ENCODE peak calls at places on chromosomes 6 and 20, in five cellular contexts. One of them, this sample, is unnamed.
A peak's percentile ranks its signal among the peaks of the same experiment; 100 is the strongest.

GRCh38 chr20:54323227-54323734 is 115.4 kb downstream of the PFDN4 start:
- DNase-seq in kidney: no peak
- DNase-seq in MM.1S: no peak
- DNase-seq in A549: no peak
- DNase-seq in WERI-Rb-1: no peak
- DNase-seq in this sample: no peak

GRCh38 chr6:104305206-104305605 is 554.5 kb downstream of the HACE1 start:
- DNase-seq in kidney: no peak
- DNase-seq in MM.1S: no peak
- DNase-seq in A549: no peak
- DNase-seq in WERI-Rb-1: no peak
- DNase-seq in this sample: no peak

GRCh38 chr6:135095716-135096115 is 41.1 kb upstream of the HBS1L start:
- DNase-seq in kidney: no peak
- DNase-seq in MM.1S: no peak
- DNase-seq in A549: no peak
- DNase-seq in WERI-Rb-1: no peak
- DNase-seq in this sample: no peak

GRCh38 chr6:73152998-73153757 is 72.1 kb downstream of the KHDC1L start:
- DNase-seq in kidney: no peak
- DNase-seq in MM.1S: no peak
- DNase-seq in A549: no peak
- DNase-seq in WERI-Rb-1: no peak
- DNase-seq in this sample: no peak

GRCh38 chr6:38142178-38142902 is 322.8 kb downstream of the ZFAND3 start:
- DNase-seq in kidney: no peak
- DNase-seq in MM.1S: no peak
- DNase-seq in A549: no peak
- DNase-seq in WERI-Rb-1: no peak
- DNase-seq in this sample: no peak

GRCh38 chr6:161068296-161068695 is 76.7 kb downstream of the MAP3K4 start:
- DNase-seq in kidney: no peak
- DNase-seq in MM.1S: no peak
- DNase-seq in A549: no peak
- DNase-seq in WERI-Rb-1: peak; percentile 56
- DNase-seq in this sample: peak; percentile 22

GRCh38 chr6:159170333-159170672 is 1.1 kb downstream of the FNDC1 start:
- DNase-seq in kidney: no peak
- DNase-seq in MM.1S: no peak
- DNase-seq in A549: no peak
- DNase-seq in WERI-Rb-1: no peak
- DNase-seq in this sample: no peak

GRCh38 chr20:56788041-56788670 is 159.1 kb downstream of the TFAP2C start:
- DNase-seq in kidney: peak; percentile 3
- DNase-seq in MM.1S: no peak
- DNase-seq in A549: peak; percentile 100
- DNase-seq in WERI-Rb-1: no peak
- DNase-seq in this sample: no peak

GRCh38 chr6:158707826-158708225 is 58.0 kb downstream of the SYTL3 start:
- DNase-seq in kidney: no peak
- DNase-seq in MM.1S: peak; percentile 62
- DNase-seq in A549: no peak
- DNase-seq in WERI-Rb-1: no peak
- DNase-seq in this sample: no peak

GRCh38 chr6:90131614-90132423 is 164.8 kb downstream of the BACH2 start:
- DNase-seq in kidney: no peak
- DNase-seq in MM.1S: no peak
- DNase-seq in A549: no peak
- DNase-seq in WERI-Rb-1: no peak
- DNase-seq in this sample: no peak

GRCh38 chr20:47724910-47725247 is 60.4 kb downstream of the SULF2 start:
- DNase-seq in kidney: peak; percentile 35
- DNase-seq in MM.1S: no peak
- DNase-seq in A549: no peak
- DNase-seq in WERI-Rb-1: no peak
- DNase-seq in this sample: no peak

GRCh38 chr6:56659721-56660373 is 17.2 kb upstream of the DST start:
- DNase-seq in kidney: no peak
- DNase-seq in MM.1S: peak; percentile 71
- DNase-seq in A549: no peak
- DNase-seq in WERI-Rb-1: no peak
- DNase-seq in this sample: peak; percentile 33

GRCh38 chr6:4107873-4108272 is 27.5 kb downstream of the ECI2 start:
- DNase-seq in kidney: no peak
- DNase-seq in MM.1S: no peak
- DNase-seq in A549: no peak
- DNase-seq in WERI-Rb-1: no peak
- DNase-seq in this sample: no peak

GRCh38 chr6:156336096-156336495 is 441.1 kb upstream of the ARID1B start:
- DNase-seq in kidney: peak; percentile 59
- DNase-seq in MM.1S: no peak
- DNase-seq in A549: peak; percentile 6
- DNase-seq in WERI-Rb-1: peak; percentile 12
- DNase-seq in this sample: peak; percentile 52

GRCh38 chr6:141203902-141204575 is 928.7 kb upstream of the GJE1 start:
- DNase-seq in kidney: no peak
- DNase-seq in MM.1S: no peak
- DNase-seq in A549: no peak
- DNase-seq in WERI-Rb-1: no peak
- DNase-seq in this sample: no peak

GRCh38 chr6:16948376-16948775 is 153.5 kb upstream of the STMND1 start:
- DNase-seq in kidney: no peak
- DNase-seq in MM.1S: no peak
- DNase-seq in A549: no peak
- DNase-seq in WERI-Rb-1: no peak
- DNase-seq in this sample: no peak

GRCh38 chr6:139927236-139927635 is 552.8 kb upstream of the CITED2 start:
- DNase-seq in kidney: no peak
- DNase-seq in MM.1S: no peak
- DNase-seq in A549: peak; percentile 4
- DNase-seq in WERI-Rb-1: no peak
- DNase-seq in this sample: no peak

GRCh38 chr6:52609968-52610367 is 33.1 kb upstream of the TRAM2 start:
- DNase-seq in kidney: no peak
- DNase-seq in MM.1S: no peak
- DNase-seq in A549: no peak
- DNase-seq in WERI-Rb-1: no peak
- DNase-seq in this sample: peak; percentile 36

GRCh38 chr6:109349419-109349987 is 32.8 kb downstream of the CD164 start:
- DNase-seq in kidney: no peak
- DNase-seq in MM.1S: no peak
- DNase-seq in A549: peak; percentile 58
- DNase-seq in WERI-Rb-1: no peak
- DNase-seq in this sample: peak; percentile 43

GRCh38 chr6:112780498-112781096 is 433.5 kb downstream of the RFPL4B start:
- DNase-seq in kidney: peak; percentile 46
- DNase-seq in MM.1S: peak; percentile 74
- DNase-seq in A549: peak; percentile 71
- DNase-seq in WERI-Rb-1: peak; percentile 69
- DNase-seq in this sample: peak; percentile 50

GRCh38 chr20:54179946-54180345 is 6.2 kb upstream of the CYP24A1 start:
- DNase-seq in kidney: no peak
- DNase-seq in MM.1S: peak; percentile 90
- DNase-seq in A549: no peak
- DNase-seq in WERI-Rb-1: no peak
- DNase-seq in this sample: no peak

GRCh38 chr6:137819740-137820139 is 47.3 kb upstream of the TNFAIP3 start:
- DNase-seq in kidney: no peak
- DNase-seq in MM.1S: no peak
- DNase-seq in A549: no peak
- DNase-seq in WERI-Rb-1: no peak
- DNase-seq in this sample: no peak

GRCh38 chr6:158910484-158911075 is 89.4 kb downstream of the RSPH3 start:
- DNase-seq in kidney: no peak
- DNase-seq in MM.1S: no peak
- DNase-seq in A549: no peak
- DNase-seq in WERI-Rb-1: no peak
- DNase-seq in this sample: no peak

GRCh38 chr6:79231101-79231500 is 3.4 kb downstream of the HMGN3 start:
- DNase-seq in kidney: no peak
- DNase-seq in MM.1S: no peak
- DNase-seq in A549: no peak
- DNase-seq in WERI-Rb-1: no peak
- DNase-seq in this sample: no peak

GRCh38 chr6:29946787-29947186 is 4.5 kb downstream of the HLA-A start:
- DNase-seq in kidney: no peak
- DNase-seq in MM.1S: no peak
- DNase-seq in A549: no peak
- DNase-seq in WERI-Rb-1: no peak
- DNase-seq in this sample: no peak

GRCh38 chr20:63680427-63680826 is 16.0 kb upstream of the TNFRSF6B start:
- DNase-seq in kidney: peak; percentile 71
- DNase-seq in MM.1S: no peak
- DNase-seq in A549: no peak
- DNase-seq in WERI-Rb-1: no peak
- DNase-seq in this sample: no peak

GRCh38 chr6:105733556-105734162 is 330.8 kb upstream of the PREP start:
- DNase-seq in kidney: no peak
- DNase-seq in MM.1S: peak; percentile 63
- DNase-seq in A549: peak; percentile 18
- DNase-seq in WERI-Rb-1: no peak
- DNase-seq in this sample: peak; percentile 1

GRCh38 chr6:5073992-5074391 is 11.1 kb upstream of the PPP1R3G start:
- DNase-seq in kidney: no peak
- DNase-seq in MM.1S: no peak
- DNase-seq in A549: no peak
- DNase-seq in WERI-Rb-1: no peak
- DNase-seq in this sample: no peak

GRCh38 chr6:99588618-99589289 is 17.9 kb upstream of the PRDM13 start:
- DNase-seq in kidney: peak; percentile 84
- DNase-seq in MM.1S: peak; percentile 88
- DNase-seq in A549: peak; percentile 81
- DNase-seq in WERI-Rb-1: peak; percentile 89
- DNase-seq in this sample: peak; percentile 74

GRCh38 chr6:72783035-72783434 is 161.2 kb downstream of the KCNQ5 start:
- DNase-seq in kidney: no peak
- DNase-seq in MM.1S: no peak
- DNase-seq in A549: no peak
- DNase-seq in WERI-Rb-1: no peak
- DNase-seq in this sample: no peak

GRCh38 chr6:715709-716450 is 22.9 kb upstream of the EXOC2 start:
- DNase-seq in kidney: no peak
- DNase-seq in MM.1S: no peak
- DNase-seq in A549: no peak
- DNase-seq in WERI-Rb-1: no peak
- DNase-seq in this sample: peak; percentile 45

GRCh38 chr20:4180355-4180754 is 165.0 kb upstream of the RNF24 start:
- DNase-seq in kidney: peak; percentile 32
- DNase-seq in MM.1S: no peak
- DNase-seq in A549: no peak
- DNase-seq in WERI-Rb-1: no peak
- DNase-seq in this sample: no peak

GRCh38 chr20:36836591-36837329 is 39.2 kb upstream of the TLDC2 start:
- DNase-seq in kidney: no peak
- DNase-seq in MM.1S: peak; percentile 52
- DNase-seq in A549: peak; percentile 87
- DNase-seq in WERI-Rb-1: peak; percentile 89
- DNase-seq in this sample: peak; percentile 77
- TF ChIP-seq CTCF in kidney: no peak
- TF ChIP-seq CTCF in MM.1S: peak; percentile 48
- TF ChIP-seq CTCF in A549: peak; percentile 50
- TF ChIP-seq CTCF in WERI-Rb-1: peak; percentile 83
- TF ChIP-seq CTCF in this sample: peak; percentile 64

DNA sequence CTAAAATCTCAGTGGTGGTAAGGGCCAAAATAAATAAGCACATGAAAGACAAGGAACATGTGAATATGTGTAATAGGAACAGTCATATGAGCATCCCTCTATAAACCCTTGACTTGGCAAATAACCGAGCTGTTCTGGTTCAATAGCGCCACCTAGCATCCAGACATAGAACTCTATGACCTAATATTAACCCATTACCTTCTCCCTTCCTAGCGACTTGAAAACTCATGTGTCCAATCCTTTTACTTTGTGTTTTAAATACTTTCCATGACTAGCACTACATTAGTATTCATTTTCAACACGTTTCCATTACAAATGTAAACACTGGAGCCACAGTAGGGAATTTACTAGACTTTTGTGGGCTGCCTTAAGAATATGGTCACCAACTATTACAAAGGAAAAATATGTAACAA is 279.7 kb downstream of the UST start:
- DNase-seq in kidney: no peak
- DNase-seq in MM.1S: no peak
- DNase-seq in A549: peak; percentile 72
- DNase-seq in WERI-Rb-1: peak; percentile 61
- DNase-seq in this sample: peak; percentile 32
- TF ChIP-seq CTCF in kidney: peak; percentile 23
- TF ChIP-seq CTCF in MM.1S: peak; percentile 22
- TF ChIP-seq CTCF in A549: peak; percentile 40
- TF ChIP-seq CTCF in WERI-Rb-1: peak; percentile 70
- TF ChIP-seq CTCF in this sample: peak; percentile 71

GRCh38 chr6:147222160-147222838 is 18.1 kb downstream of the STXBP5 start:
- DNase-seq in kidney: no peak
- DNase-seq in MM.1S: no peak
- DNase-seq in A549: peak; percentile 10
- DNase-seq in WERI-Rb-1: no peak
- DNase-seq in this sample: no peak
- TF ChIP-seq CTCF in kidney: peak; percentile 37
- TF ChIP-seq CTCF in MM.1S: peak; percentile 14
- TF ChIP-seq CTCF in A549: no peak
- TF ChIP-seq CTCF in WERI-Rb-1: no peak
- TF ChIP-seq CTCF in this sample: peak; percentile 56

GRCh38 chr6:34855463-34855862 is 32.4 kb downstream of the TAF11 start:
- DNase-seq in kidney: no peak
- DNase-seq in MM.1S: no peak
- DNase-seq in A549: no peak
- DNase-seq in WERI-Rb-1: no peak
- DNase-seq in this sample: no peak
- TF ChIP-seq CTCF in kidney: no peak
- TF ChIP-seq CTCF in MM.1S: peak; percentile 26
- TF ChIP-seq CTCF in A549: no peak
- TF ChIP-seq CTCF in WERI-Rb-1: no peak
- TF ChIP-seq CTCF in this sample: no peak

DNA sequence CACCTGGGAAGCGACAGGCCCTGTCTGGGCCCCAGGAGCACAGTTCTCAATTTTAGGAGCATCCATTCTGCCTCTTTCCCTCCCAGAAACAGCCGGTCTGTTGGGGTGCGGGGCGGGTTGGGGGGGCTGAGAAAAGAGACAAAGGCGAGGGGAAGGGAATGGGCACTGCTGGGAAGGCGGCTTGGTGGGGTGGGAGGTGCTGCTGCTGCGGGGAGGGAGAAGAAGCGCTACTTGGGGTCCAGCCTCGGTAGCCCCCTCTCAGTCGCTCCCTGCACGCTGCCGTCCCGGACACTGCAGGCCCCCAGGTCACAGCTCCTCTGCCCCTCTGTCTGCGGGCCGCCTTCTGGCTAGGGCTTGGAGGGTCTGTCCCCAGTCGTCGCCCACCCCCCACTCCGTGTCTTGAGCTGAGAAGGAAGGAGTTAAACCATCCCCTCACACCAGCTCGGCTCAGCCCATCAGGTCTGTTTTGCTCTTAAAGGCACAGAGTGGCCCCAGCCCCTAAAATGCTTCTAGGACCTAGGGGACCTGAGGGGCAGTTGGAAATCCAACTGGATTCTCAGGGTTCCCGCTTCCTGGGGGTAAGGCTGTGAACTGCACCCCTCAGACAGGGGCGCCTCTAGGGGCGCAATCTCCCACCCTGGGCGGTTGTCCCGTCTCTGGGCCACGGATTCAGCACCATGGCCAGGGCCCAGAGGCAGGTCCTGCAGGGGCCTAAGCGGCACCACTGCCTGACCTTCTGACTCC is 740 bp downstream of the GDAP1L1 start:
- DNase-seq in kidney: no peak
- DNase-seq in MM.1S: peak; percentile 16
- DNase-seq in A549: peak; percentile 35
- DNase-seq in WERI-Rb-1: no peak
- DNase-seq in this sample: peak; percentile 69
- TF ChIP-seq CTCF in kidney: no peak
- TF ChIP-seq CTCF in MM.1S: peak; percentile 43
- TF ChIP-seq CTCF in A549: peak; percentile 19
- TF ChIP-seq CTCF in WERI-Rb-1: peak; percentile 5
- TF ChIP-seq CTCF in this sample: peak; percentile 55

This sample was measured in SK-N-SH.